ENCODE peak calls at places on chromosome 13, in nine cellular contexts. C is HT1080, A is aorta, H is hippocampal formation, X is GM12891, M is transverse colon, T is left cardiac atrium, Y is GM10248, K is SHP77. I is an unnamed sample.
A peak's percentile ranks its signal among the peaks of the same experiment; 100 is the strongest.

GRCh38 chr13:21670006-21670882 is 629 bp upstream of the FGF9 start:
- DNase-seq in H (no peak), M (peak; percentile 66), X (peak; percentile 50), T (peak; percentile 59), C (peak; percentile 67), Y (peak; percentile 73), K (peak; percentile 48), A (peak; percentile 84), I (peak; percentile 38)

GRCh38 chr13:33261426-33262068 is 24.0 kb downstream of the STARD13 start:
- DNase-seq in C (no peak), A (no peak), K (no peak), H (peak; percentile 68), M (no peak), Y (no peak), T (no peak), X (no peak), I (no peak)

GRCh38 chr13:42392180-42392579 is 120.2 kb downstream of the AKAP11 start:
- DNase-seq in T (no peak), Y (no peak), M (no peak), K (no peak), C (no peak), A (no peak), H (no peak), X (no peak), I (no peak)

GRCh38 chr13:93857126-93857525 is 622.4 kb downstream of the DCT start:
- DNase-seq in M (no peak), T (no peak), Y (no peak), H (no peak), X (no peak), C (no peak), K (no peak), A (no peak), I (no peak)

GRCh38 chr13:44088911-44089851 is 209.5 kb downstream of the LACC1 start:
- DNase-seq in K (no peak), T (no peak), C (no peak), A (no peak), H (no peak), Y (no peak), X (no peak), M (no peak), I (no peak)

GRCh38 chr13:110138700-110139036 is 168.3 kb downstream of the COL4A1 start:
- DNase-seq in Y (no peak), K (no peak), T (no peak), A (no peak), X (no peak), M (no peak), H (no peak), C (no peak), I (no peak)

GRCh38 chr13:46182491-46182877 is 507 bp upstream of the LCP1 start:
- DNase-seq in K (no peak), C (no peak), X (no peak), T (no peak), A (no peak), M (no peak), H (no peak), Y (no peak), I (no peak)

GRCh38 chr13:112172641-112173171 is 105.8 kb downstream of the SOX1 start:
- DNase-seq in K (no peak), M (no peak), H (peak; percentile 57), X (no peak), T (no peak), Y (no peak), C (no peak), A (peak; percentile 66), I (peak; percentile 74)

GRCh38 chr13:43363156-43363918 is 340.0 kb downstream of the DNAJC15 start:
- DNase-seq in T (no peak), H (no peak), Y (no peak), K (no peak), C (no peak), A (no peak), X (no peak), M (no peak), I (no peak)

I was measured in C1 segment of cervical spinal cord.